ENCODE peak calls at places on chromosomes 12 and 14, in five cellular contexts. U, V, A, R and D are unnamed samples.

GRCh38 chr14:78805586-78805985 is 635.4 kb downstream of the NRXN3 start:
- DNase-seq in U (no peak), V (no peak), A (no peak), R (no peak), D (no peak)

GRCh38 chr12:125861299-125862281 is 796.4 kb downstream of the AACS start:
- DNase-seq in U (no peak), V (no peak), A (peak; percentile 43), R (no peak), D (no peak)

GRCh38 chr12:46219892-46220655 is 48.8 kb downstream of the SLC38A1 start:
- DNase-seq in U (peak; percentile 32), V (peak; percentile 70), A (no peak), R (no peak), D (peak; percentile 73)

GRCh38 chr12:53004582-53004981 is 1.7 kb upstream of the EIF4B start:
- DNase-seq in U (peak; percentile 45), V (no peak), A (no peak), R (no peak), D (no peak)

GRCh38 chr12:89863968-89864367 is 155.3 kb upstream of the ATP2B1 start:
- DNase-seq in U (no peak), V (no peak), A (no peak), R (no peak), D (no peak)

GRCh38 chr12:91182664-91183455 is at the start of gene DCN:
- DNase-seq in U (no peak), V (no peak), A (no peak), R (no peak), D (no peak)

GRCh38 chr12:38921025-38921677 is 15.8 kb upstream of the CPNE8 start:
- DNase-seq in U (peak; percentile 83), V (no peak), A (peak; percentile 29), R (peak; percentile 43), D (no peak)

GRCh38 chr14:81023095-81023710 is 67.8 kb downstream of the TSHR start:
- DNase-seq in U (no peak), V (no peak), A (no peak), R (no peak), D (no peak)

GRCh38 chr14:67722293-67722692 is 20.6 kb downstream of the RDH12 start:
- DNase-seq in U (no peak), V (no peak), A (peak; percentile 72), R (peak; percentile 45), D (no peak)

GRCh38 chr12:71665109-71665476 is 992 bp downstream of the THAP2 start:
- DNase-seq in U (no peak), V (no peak), A (no peak), R (no peak), D (no peak)

GRCh38 chr12:16349132-16349463 is 1.7 kb downstream of the MGST1 start:
- DNase-seq in U (peak; percentile 92), V (no peak), A (no peak), R (peak; percentile 83), D (no peak)

GRCh38 chr12:57611116-57611809 is at the start of gene ARHGEF25:
- DNase-seq in U (peak; percentile 48), V (no peak), A (peak; percentile 86), R (peak; percentile 64), D (peak; percentile 38)

GRCh38 chr14:83741269-83741668 is 1788.7 kb upstream of the FLRT2 start:
- DNase-seq in U (no peak), V (no peak), A (no peak), R (no peak), D (no peak)

DNA sequence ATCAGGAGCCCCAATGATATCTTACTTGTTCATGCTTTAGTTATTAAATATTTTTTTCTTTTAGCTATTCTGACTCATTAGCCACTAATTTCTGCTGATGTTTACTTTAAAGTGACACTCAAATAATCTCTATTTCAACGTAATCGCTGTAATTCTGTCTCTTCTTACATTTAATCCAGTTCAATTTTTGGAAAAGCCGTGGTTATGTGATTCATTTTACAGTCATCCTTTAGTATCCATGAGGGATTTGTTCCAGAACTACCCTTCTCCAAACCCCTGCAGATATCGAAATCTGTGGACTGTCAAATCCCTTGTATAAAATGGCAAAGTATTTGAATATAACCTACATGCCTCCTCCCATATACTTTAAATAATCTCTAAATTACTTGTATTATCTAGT is 1103.4 kb downstream of the LRFN5 start:
- DNase-seq in U (no peak), V (no peak), A (no peak), R (no peak), D (no peak)
- H3K9me3 ChIP-seq in U (no peaks in the 10 kb centered on the region), V (no peaks in the 10 kb centered on the region), A (no peaks in the 10 kb centered on the region), R (no peaks in the 10 kb centered on the region), D (no peaks in the 10 kb centered on the region)

GRCh38 chr12:34604631-34605509 is 582.6 kb downstream of the ALG10 start:
- DNase-seq in U (no peak), V (no peak), A (no peak), R (no peak), D (no peak)

GRCh38 chr12:34606749-34607519 is 584.6 kb downstream of the ALG10 start:
- DNase-seq in U (no peak), V (no peak), A (no peak), R (no peak), D (no peak)

GRCh38 chr12:34604227-34604626 is 581.9 kb downstream of the ALG10 start:
- DNase-seq in U (no peak), V (no peak), A (no peak), R (no peak), D (no peak)

GRCh38 chr12:34605955-34606748 is 583.9 kb downstream of the ALG10 start:
- DNase-seq in U (no peak), V (no peak), A (no peak), R (no peak), D (no peak)

GRCh38 chr12:34605510-34605887 is 583.2 kb downstream of the ALG10 start:
- DNase-seq in U (no peak), V (no peak), A (no peak), R (no peak), D (no peak)
- H3K9me3 ChIP-seq in U (no peaks in the 10 kb centered on the region), V (peaks cover 6% of the 10 kb centered on the region), A (peaks cover 98% of the 10 kb centered on the region), R (peaks cover 79% of the 10 kb centered on the region), D (peaks cover 3% of the 10 kb centered on the region)

GRCh38 chr14:26200675-26201074 is 397.2 kb downstream of the NOVA1 start:
- DNase-seq in U (no peak), V (no peak), A (no peak), R (no peak), D (no peak)
- H3K9me3 ChIP-seq in U (no peaks in the 10 kb centered on the region), V (no peaks in the 10 kb centered on the region), A (no peaks in the 10 kb centered on the region), R (no peaks in the 10 kb centered on the region), D (no peaks in the 10 kb centered on the region)

GRCh38 chr12:26878661-26879119 is 45.7 kb upstream of the ITPR2 start:
- DNase-seq in U (no peak), V (no peak), A (peak; percentile 85), R (peak; percentile 38), D (no peak)
- H3K9me3 ChIP-seq in U (peaks cover 1% of the 10 kb centered on the region), V (no peaks in the 10 kb centered on the region), A (peaks cover 5% of the 10 kb centered on the region), R (no peaks in the 10 kb centered on the region), D (no peaks in the 10 kb centered on the region)

GRCh38 chr14:86530457-86530856 is 1000.5 kb downstream of the FLRT2 start:
- DNase-seq in U (no peak), V (no peak), A (no peak), R (no peak), D (no peak)

GRCh38 chr14:86532219-86532618 is 1002.3 kb downstream of the FLRT2 start:
- DNase-seq in U (no peak), V (no peak), A (no peak), R (no peak), D (no peak)

GRCh38 chr14:86527312-86527711 is 997.4 kb downstream of the FLRT2 start:
- DNase-seq in U (no peak), V (no peak), A (no peak), R (no peak), D (no peak)
- H3K9me3 ChIP-seq in U (no peaks in the 10 kb centered on the region), V (no peaks in the 10 kb centered on the region), A (no peaks in the 10 kb centered on the region), R (no peaks in the 10 kb centered on the region), D (no peaks in the 10 kb centered on the region)

DNA sequence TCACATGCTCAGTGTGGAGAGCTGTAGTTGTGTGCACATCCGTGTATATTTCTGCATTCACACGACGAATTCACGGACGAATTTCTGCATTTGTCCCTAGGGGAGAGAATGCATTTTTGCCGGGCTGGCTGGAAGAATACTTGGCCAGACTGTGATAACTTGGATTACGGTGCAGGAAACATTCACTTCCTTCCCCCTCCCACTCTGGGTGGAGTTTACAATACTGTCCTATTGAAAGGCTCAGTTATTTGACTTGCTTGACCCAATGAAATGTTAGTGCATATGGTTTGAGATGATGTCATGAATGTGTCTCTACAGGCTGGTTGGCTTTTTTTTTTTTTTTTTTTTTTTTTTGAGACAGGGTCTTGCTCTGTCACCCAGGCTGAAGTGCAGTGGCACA is 90.6 kb upstream of the NOS1 start:
- DNase-seq in U (no peak), V (no peak), A (no peak), R (no peak), D (no peak)
- H3K9me3 ChIP-seq in U (no peaks in the 10 kb centered on the region), V (no peaks in the 10 kb centered on the region), A (no peaks in the 10 kb centered on the region), R (no peaks in the 10 kb centered on the region), D (no peaks in the 10 kb centered on the region)

DNA sequence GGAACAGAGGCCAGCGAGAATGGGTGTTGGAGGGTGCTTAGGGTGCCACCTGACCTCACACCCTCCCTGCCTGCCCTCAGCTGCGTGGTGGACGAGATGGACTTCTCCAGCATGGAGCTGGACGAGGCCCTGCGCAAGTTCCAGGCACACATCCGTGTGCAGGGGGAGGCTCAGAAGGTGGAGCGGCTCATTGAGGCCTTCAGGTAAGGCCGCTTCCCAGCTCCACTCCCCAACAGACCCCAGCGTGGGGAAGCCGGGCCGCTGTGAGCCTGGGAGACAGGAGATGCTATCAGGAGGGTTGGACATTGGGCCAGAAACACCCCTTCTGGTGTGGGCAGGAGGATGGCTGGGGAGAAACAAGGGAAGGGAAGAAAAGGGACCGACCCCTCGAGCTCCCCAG is 57.0 kb downstream of the SLC6A12 start:
- DNase-seq in U (no peak), V (no peak), A (no peak), R (no peak), D (no peak)
- H3K9me3 ChIP-seq in U (no peaks in the 10 kb centered on the region), V (no peaks in the 10 kb centered on the region), A (no peaks in the 10 kb centered on the region), R (no peaks in the 10 kb centered on the region), D (peaks cover 2% of the 10 kb centered on the region)